ENCODE peak calls at places on chromosomes 6 and 20, in nine cellular contexts. I is ovary, P is HFF-Myc, Y is ascending aorta, G is WERI-Rb-1, F is GM12864, L is heart right ventricle, B is coronary artery, H is spleen. W is an unnamed sample.

GRCh38 chr6:143531720-143532504 is 20.4 kb upstream of the FUCA2 start:
- DNase-seq in I (no peak), P (no peak), Y (no peak), G (no peak), F (no peak), L (no peak), B (no peak), H (no peak), W (no peak)

GRCh38 chr6:24900917-24901697 is 34.7 kb downstream of the RIPOR2 start:
- DNase-seq in I (no peak), P (no peak), Y (no peak), G (no peak), F (no peak), L (no peak), B (no peak), H (no peak), W (no peak)

GRCh38 chr20:37426106-37426505 is 80.2 kb downstream of the SRC start:
- DNase-seq in I (no peak), P (no peak), Y (no peak), G (peak; percentile 79), F (no peak), L (no peak), B (no peak), H (no peak), W (no peak)

GRCh38 chr6:92706976-92707375 is 712.4 kb downstream of the EPHA7 start:
- DNase-seq in I (no peak), P (no peak), Y (no peak), G (no peak), F (no peak), L (no peak), B (no peak), H (no peak), W (no peak)

GRCh38 chr6:29602564-29603361 is 17.8 kb downstream of the OR2H2 start:
- DNase-seq in I (no peak), P (no peak), Y (no peak), G (peak; percentile 70), F (no peak), L (no peak), B (no peak), H (no peak), W (peak; percentile 29)

GRCh38 chr20:48638546-48638945 is 189.3 kb downstream of the PREX1 start:
- DNase-seq in I (no peak), P (no peak), Y (no peak), G (no peak), F (peak; percentile 15), L (no peak), B (no peak), H (peak; percentile 58), W (peak; percentile 45)

GRCh38 chr6:80503660-80504059 is 397.2 kb downstream of the BCKDHB start:
- DNase-seq in I (no peak), P (no peak), Y (no peak), G (no peak), F (no peak), L (no peak), B (no peak), H (no peak), W (no peak)

GRCh38 chr6:136701011-136701410 is 91.3 kb downstream of the MAP3K5 start:
- DNase-seq in I (no peak), P (no peak), Y (no peak), G (no peak), F (no peak), L (no peak), B (no peak), H (no peak), W (no peak)

GRCh38 chr20:31565699-31566331 is 39.3 kb upstream of the ID1 start:
- DNase-seq in I (no peak), P (no peak), Y (no peak), G (no peak), F (no peak), L (no peak), B (no peak), H (no peak), W (no peak)

GRCh38 chr20:19185083-19185482 is 27.4 kb upstream of the SLC24A3 start:
- DNase-seq in I (no peak), P (no peak), Y (no peak), G (no peak), F (no peak), L (no peak), B (no peak), H (no peak), W (no peak)

GRCh38 chr6:41288025-41288777 is 1.7 kb upstream of the TREM1 start:
- DNase-seq in I (no peak), P (no peak), Y (no peak), G (no peak), F (peak; percentile 26), L (no peak), B (no peak), H (no peak), W (peak; percentile 74)

GRCh38 chr20:48659888-48660287 is 167.9 kb downstream of the PREX1 start:
- DNase-seq in I (no peak), P (no peak), Y (no peak), G (no peak), F (no peak), L (no peak), B (peak; percentile 84), H (no peak), W (no peak)

GRCh38 chr6:41406821-41407787 is 71.7 kb downstream of the NCR2 start:
- DNase-seq in I (no peak), P (no peak), Y (no peak), G (no peak), F (no peak), L (peak; percentile 55), B (no peak), H (no peak), W (no peak)

GRCh38 chr20:58587467-58587866 is 63.6 kb upstream of the STX16 start:
- DNase-seq in I (no peak), P (no peak), Y (no peak), G (no peak), F (no peak), L (no peak), B (no peak), H (peak; percentile 20), W (no peak)

GRCh38 chr6:165697171-165697570 is 34.1 kb upstream of the PDE10A start:
- DNase-seq in I (no peak), P (no peak), Y (no peak), G (no peak), F (no peak), L (no peak), B (no peak), H (no peak), W (peak; percentile 65)

GRCh38 chr6:13044390-13044789 is 283.9 kb downstream of the TBC1D7 start:
- DNase-seq in I (no peak), P (peak; percentile 38), Y (no peak), G (no peak), F (no peak), L (no peak), B (no peak), H (no peak), W (peak; percentile 7)

GRCh38 chr6:96156425-96156824 is 140.7 kb downstream of the FUT9 start:
- DNase-seq in I (no peak), P (no peak), Y (no peak), G (peak; percentile 27), F (no peak), L (no peak), B (no peak), H (no peak), W (no peak)

GRCh38 chr20:2302369-2302768 is 6.6 kb downstream of the TGM3 start:
- DNase-seq in I (no peak), P (no peak), Y (no peak), G (peak; percentile 14), F (no peak), L (no peak), B (no peak), H (no peak), W (no peak)
- TF ChIP-seq CTCF in I (no peak), P (no peak), Y (no peak), G (peak; percentile 21), F (no peak), L (no peak), B (no peak), H (no peak), W (no peak)

DNA sequence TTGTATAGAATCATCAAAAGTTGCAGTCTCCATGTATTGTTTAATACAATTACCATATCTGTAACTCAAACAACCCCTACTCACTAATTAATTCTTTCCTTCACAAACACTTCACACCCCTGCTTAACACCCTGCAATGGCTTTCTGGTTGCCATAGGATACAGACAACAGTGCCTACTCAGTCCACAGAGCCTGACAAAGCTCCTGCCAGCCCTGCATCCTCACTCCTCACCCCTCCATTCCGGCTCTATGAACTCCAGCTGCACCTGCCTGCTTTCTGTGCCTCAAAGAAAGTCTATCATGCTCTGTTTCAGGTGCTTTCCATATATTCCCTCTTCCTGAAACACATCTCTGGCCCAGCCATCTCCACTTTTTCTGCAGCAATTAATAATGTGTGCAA is 253.4 kb downstream of the HACE1 start:
- DNase-seq in I (no peak), P (no peak), Y (no peak), G (no peak), F (no peak), L (no peak), B (no peak), H (no peak), W (no peak)
- H3K4me3 ChIP-seq in I (no peak overlapping the region), P (no peak overlapping the region), Y (no peak overlapping the region), G (no peak overlapping the region), F (no peak overlapping the region), L (no peak overlapping the region), B (no peak overlapping the region), H (no peak overlapping the region), W (no peak overlapping the region)

DNA sequence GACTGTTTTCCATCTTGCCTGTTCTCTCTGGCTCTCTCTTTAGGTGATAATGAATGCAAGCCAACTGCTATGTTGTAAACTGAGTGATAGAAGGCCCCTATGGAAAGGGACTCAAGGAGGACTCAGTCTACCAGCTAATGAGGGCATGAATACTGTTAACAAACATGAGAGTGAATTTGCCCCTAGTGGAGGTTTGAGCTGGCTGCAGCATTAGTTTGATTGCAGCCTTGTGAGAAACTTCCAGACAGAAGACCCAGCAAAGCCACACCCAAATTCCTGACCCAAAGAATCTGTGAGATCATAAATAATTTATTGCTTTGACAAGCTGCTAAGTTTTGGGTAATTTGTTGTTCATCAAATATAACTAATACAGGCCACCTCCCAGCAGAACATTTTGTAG is 50.0 kb upstream of the PLCB1 start:
- DNase-seq in I (no peak), P (no peak), Y (no peak), G (no peak), F (no peak), L (no peak), B (no peak), H (no peak), W (peak; percentile 50)
- TF ChIP-seq CTCF in I (no peak), P (peak; percentile 55), Y (no peak), G (peak; percentile 36), F (peak; percentile 55), L (no peak), B (no peak), H (peak; percentile 17), W (peak; percentile 59)

DNA sequence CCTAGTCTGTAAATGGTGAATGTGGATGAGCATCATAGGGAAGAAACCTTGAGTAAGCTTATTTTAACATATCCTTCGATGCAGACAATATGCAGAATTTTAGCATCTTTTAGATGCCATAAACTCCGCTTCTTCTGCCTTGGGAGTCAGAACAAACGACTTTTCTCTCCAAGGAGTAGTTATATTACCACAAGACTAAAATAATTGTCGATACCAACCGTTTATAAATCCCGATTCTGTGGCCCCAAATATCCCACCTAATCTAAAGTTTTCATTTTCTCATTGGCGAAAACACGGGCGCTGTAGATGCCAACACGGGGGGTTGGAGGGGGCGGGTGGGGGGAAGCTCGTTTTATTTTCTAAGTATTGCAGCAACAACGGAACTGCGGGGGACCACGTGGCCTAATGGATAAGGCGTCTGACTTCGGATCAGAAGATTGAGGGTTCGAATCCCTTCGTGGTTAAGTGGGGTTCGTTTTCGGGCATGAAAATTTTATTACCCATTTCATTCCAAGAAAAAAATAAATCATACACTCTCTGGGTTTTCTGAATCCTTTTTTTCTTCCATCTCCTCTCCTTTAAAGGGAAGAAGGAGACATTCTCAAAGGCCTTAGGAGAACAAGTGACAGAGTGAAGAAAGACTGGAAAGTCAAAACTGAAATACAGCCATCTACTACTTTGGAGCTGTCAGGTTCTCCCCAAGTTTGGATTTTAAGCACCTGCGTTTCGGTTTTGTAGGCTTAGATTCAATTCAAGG is 65.5 kb upstream of the BTN3A2 start:
- DNase-seq in I (no peak), P (no peak), Y (no peak), G (no peak), F (no peak), L (no peak), B (no peak), H (no peak), W (no peak)
- H3K4me3 ChIP-seq in I (no peak overlapping the region), P (peak overlapping the region; percentile 37), Y (no peak overlapping the region), G (no peak overlapping the region), F (no peak overlapping the region), L (no peak overlapping the region), B (no peak overlapping the region), H (no peak overlapping the region), W (peak overlapping the region; percentile 16)

W was measured in cardiac fibroblast.